ENCODE peak calls at places on chromosomes 13 and 19, in eight cellular contexts. X is breast epithelium, K is PC-9, G is H1, H is fibroblast of lung, A is mammary epithelial cell, E is HFF-Myc, W is body of pancreas. U is an unnamed sample.

GRCh38 chr19:56398809-56399208 is 5.3 kb upstream of the ZNF583 start:
- DNase-seq in G (no peak), H (no peak), K (no peak), E (no peak), A (no peak), X (no peak), W (no peak), U (no peak)

GRCh38 chr19:5686647-5687359 is 3.3 kb upstream of the RPL36 start:
- DNase-seq in X (peak; percentile 99), E (peak; percentile 73), W (peak; percentile 96), A (peak; percentile 90), H (peak; percentile 92), K (peak; percentile 97), G (peak; percentile 100), U (peak; percentile 96)

GRCh38 chr19:50822661-50823208 is 852 bp downstream of the KLK1 start:
- DNase-seq in A (no peak), H (no peak), G (no peak), E (no peak), W (no peak), K (no peak), X (no peak), U (no peak)

GRCh38 chr19:33156354-33156753 is 24.4 kb downstream of the WDR88 start:
- DNase-seq in E (no peak), A (no peak), X (no peak), H (peak; percentile 26), K (no peak), G (no peak), W (no peak), U (no peak)

GRCh38 chr13:86757236-86757978 is 913.8 kb upstream of the SLITRK5 start:
- DNase-seq in A (peak; percentile 84), X (no peak), K (no peak), H (no peak), G (peak; percentile 45), E (no peak), W (no peak), U (no peak)

GRCh38 chr13:110283661-110284516 is 23.1 kb downstream of the COL4A1 start:
- DNase-seq in K (no peak), H (peak; percentile 59), G (no peak), A (no peak), E (no peak), W (no peak), X (no peak), U (no peak)

GRCh38 chr19:7729831-7730285 is 2.1 kb downstream of the CLEC4G start:
- DNase-seq in E (no peak), X (no peak), H (no peak), W (no peak), K (no peak), A (no peak), G (peak; percentile 80), U (no peak)

GRCh38 chr13:104757712-104758111 is 1691.5 kb upstream of the SLC10A2 start:
- DNase-seq in X (no peak), H (no peak), W (no peak), E (no peak), G (no peak), K (no peak), A (no peak), U (no peak)

GRCh38 chr19:38425810-38426466 is at the start of gene RASGRP4:
- DNase-seq in A (no peak), G (peak; percentile 56), E (no peak), K (no peak), H (no peak), W (peak; percentile 28), X (no peak), U (no peak)

GRCh38 chr13:19967619-19968018 is 9.1 kb downstream of the ZMYM2 start:
- DNase-seq in W (no peak), X (no peak), A (no peak), E (no peak), K (no peak), G (no peak), H (no peak), U (no peak)

GRCh38 chr13:109968876-109969577 is 182.6 kb upstream of the IRS2 start:
- DNase-seq in X (no peak), K (no peak), A (no peak), H (peak; percentile 69), W (no peak), E (no peak), G (no peak), U (no peak)

GRCh38 chr19:2494084-2494446 is 18.1 kb downstream of the GADD45B start:
- DNase-seq in H (peak; percentile 38), X (no peak), A (peak; percentile 34), K (no peak), G (no peak), W (peak; percentile 19), E (no peak), U (no peak)

GRCh38 chr13:80047406-80047805 is 293.5 kb downstream of the SPRY2 start:
- DNase-seq in H (peak; percentile 56), K (no peak), G (no peak), E (no peak), A (peak; percentile 65), X (no peak), W (peak; percentile 3), U (no peak)

GRCh38 chr13:33092422-33092987 is 76.3 kb downstream of the KL start:
- DNase-seq in H (no peak), G (no peak), X (no peak), K (no peak), E (no peak), A (no peak), W (no peak), U (no peak)

GRCh38 chr13:42893346-42893745 is 98.7 kb downstream of the EPSTI1 start:
- DNase-seq in W (no peak), X (no peak), G (no peak), A (peak; percentile 12), K (no peak), E (no peak), H (peak; percentile 69), U (no peak)

GRCh38 chr13:80716610-80717081 is 375.7 kb upstream of the SPRY2 start:
- DNase-seq in K (no peak), W (no peak), G (peak; percentile 46), A (no peak), H (peak; percentile 95), X (no peak), E (no peak), U (no peak)

GRCh38 chr19:677201-677600 is 1.0 kb downstream of the FSTL3 start:
- DNase-seq in X (peak; percentile 77), G (no peak), K (peak; percentile 92), W (peak; percentile 70), A (peak; percentile 83), E (no peak), H (peak; percentile 82), U (peak; percentile 58)

GRCh38 chr13:33743438-33744368 is 74.2 kb upstream of the RFC3 start:
- DNase-seq in X (no peak), K (no peak), H (no peak), A (no peak), G (no peak), W (peak; percentile 13), E (no peak), U (no peak)

GRCh38 chr13:30052127-30052526 is 201.7 kb upstream of the UBL3 start:
- DNase-seq in X (no peak), K (no peak), G (peak; percentile 65), H (no peak), A (no peak), E (no peak), W (no peak), U (no peak)

GRCh38 chr13:79710376-79710775 is 229.4 kb downstream of the NDFIP2 start:
- DNase-seq in W (no peak), K (no peak), H (peak; percentile 36), X (no peak), A (peak; percentile 69), E (no peak), G (no peak), U (no peak)

GRCh38 chr19:54152878-54153524 is 6.5 kb downstream of the LENG1 start:
- DNase-seq in H (no peak), K (no peak), X (no peak), A (no peak), G (no peak), W (no peak), E (no peak), U (no peak)

GRCh38 chr19:23974941-23975340 is 60.3 kb downstream of the ZNF726 start:
- DNase-seq in A (peak; percentile 18), G (no peak), X (no peak), K (no peak), H (no peak), E (no peak), W (no peak), U (no peak)

GRCh38 chr19:42412223-42412622 is 15.0 kb downstream of the LIPE start:
- DNase-seq in W (no peak), X (no peak), K (peak; percentile 79), H (no peak), E (no peak), A (no peak), G (no peak), U (no peak)

GRCh38 chr19:17606786-17607185 is 51.3 kb downstream of the COLGALT1 start:
- DNase-seq in H (no peak), X (no peak), G (peak; percentile 72), A (no peak), W (no peak), E (no peak), K (no peak), U (no peak)
- H3K4me3 ChIP-seq in H (no peak overlapping the region), X (peak overlapping the region; percentile 48), G (peak overlapping the region; percentile 58), A (no peak overlapping the region), W (no peak overlapping the region), E (no peak overlapping the region), K (no peak overlapping the region), U (peak overlapping the region; percentile 52)

DNA sequence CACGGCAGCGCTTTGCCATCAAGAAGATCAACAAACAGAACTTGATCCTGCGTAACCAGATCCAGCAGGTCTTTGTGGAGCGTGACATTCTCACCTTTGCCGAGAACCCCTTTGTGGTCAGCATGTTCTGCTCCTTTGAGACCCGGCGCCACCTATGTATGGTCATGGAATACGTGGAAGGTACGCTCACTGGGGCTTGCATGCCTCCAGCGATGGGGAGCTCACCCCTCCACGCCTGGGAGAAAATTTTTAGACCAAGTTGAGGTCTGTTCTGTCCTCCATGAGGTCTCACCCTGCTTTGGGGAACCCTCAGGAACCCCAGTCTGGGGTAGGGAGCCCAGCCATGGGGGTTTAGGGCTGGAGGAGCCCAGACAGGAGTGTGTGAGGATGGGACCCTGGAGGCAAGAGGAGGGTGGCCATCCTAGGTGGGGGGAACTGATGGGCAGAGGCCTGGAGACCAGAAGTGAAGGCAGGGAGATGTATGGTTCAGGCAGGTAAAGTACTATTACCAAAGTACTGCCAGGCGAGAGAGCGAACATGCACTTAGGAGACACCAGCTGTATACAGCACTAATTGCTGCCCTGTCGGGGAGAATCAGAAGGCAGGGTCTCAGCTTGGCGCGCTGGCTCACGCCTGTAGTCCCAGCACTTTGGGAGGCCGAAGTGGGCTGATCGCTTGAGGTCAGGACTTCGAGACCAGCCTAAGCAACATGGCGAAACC is 22.3 kb upstream of the PIK3R2 start:
- DNase-seq in G (no peak), E (no peak), W (no peak), A (no peak), H (no peak), K (no peak), X (no peak), U (no peak)
- TF ChIP-seq CTCF in G (no peak), E (no peak), W (no peak), A (no peak), H (no peak), K (no peak), X (no peak), U (no peak)

GRCh38 chr19:17266026-17266425 is 1.2 kb upstream of the BABAM1 start:
- DNase-seq in A (no peak), W (no peak), X (no peak), H (no peak), K (no peak), E (no peak), G (no peak), U (no peak)
- H3K4me3 ChIP-seq in A (no peak overlapping the region), W (no peak overlapping the region), X (no peak overlapping the region), H (no peak overlapping the region), K (no peak overlapping the region), E (no peak overlapping the region), G (no peak overlapping the region), U (no peak overlapping the region)

GRCh38 chr13:114043421-114044053 is 69.7 kb upstream of the C13orf46 start:
- DNase-seq in E (peak; percentile 79), G (no peak), X (no peak), W (peak; percentile 58), K (no peak), H (peak; percentile 95), A (no peak), U (no peak)
- TF ChIP-seq CTCF in E (no peak), G (no peak), X (no peak), W (no peak), K (no peak), H (peak; percentile 34), A (no peak), U (no peak)